ENCODE peak calls at places on chromosome 7, in ten cellular contexts. O is fibroblast of lung; G is OCI-LY7; U is CD8-positive, alpha-beta T cell; E is right atrium auricular region; Y is tibial artery; C is H9; Q is endothelial cell of umbilical vein; J is cardiac muscle cell; M is AG04450. A is an unnamed sample.

GRCh38 chr7:22696672-22697071 is 30.3 kb upstream of the IL6 start:
- DNase-seq in Y (no peak), J (no peak), O (peak), E (no peak), M (no peak), U (no peak), Q (peak), C (no peak), G (no peak), A (peak)

GRCh38 chr7:116257156-116257555 is 46.8 kb downstream of the TES start:
- DNase-seq in G (no peak), J (no peak), O (no peak), C (no peak), Q (no peak), U (no peak), Y (no peak), M (no peak), E (no peak), A (no peak)

GRCh38 chr7:67359900-67360299 is 363.3 kb downstream of the TYW1 start:
- DNase-seq in U (no peak), Y (no peak), E (no peak), Q (no peak), M (no peak), C (no peak), G (no peak), O (no peak), J (no peak), A (no peak)

GRCh38 chr7:116652793-116653192 is 19.2 kb upstream of the MET start:
- DNase-seq in G (no peak), J (no peak), M (no peak), O (no peak), C (no peak), U (no peak), Y (no peak), Q (no peak), E (no peak), A (peak)

GRCh38 chr7:18521945-18522566 is 26.5 kb downstream of the HDAC9 start:
- DNase-seq in Q (no peak), J (no peak), O (no peak), E (no peak), C (no peak), G (peak), U (no peak), Y (no peak), M (no peak), A (no peak)

GRCh38 chr7:30755384-30756154 is 3.6 kb downstream of the INMT start:
- DNase-seq in Y (peak), O (peak), J (no peak), Q (no peak), U (no peak), G (no peak), M (no peak), C (no peak), E (peak), A (no peak)

GRCh38 chr7:105810556-105810955 is 65.8 kb downstream of the ATXN7L1 start:
- DNase-seq in Q (no peak), U (no peak), E (no peak), C (no peak), M (no peak), J (no peak), O (no peak), G (no peak), Y (no peak), A (no peak)

GRCh38 chr7:46058424-46058823 is 137.4 kb upstream of the IGFBP3 start:
- DNase-seq in U (no peak), M (no peak), O (peak), C (no peak), E (no peak), Q (no peak), J (no peak), Y (no peak), G (no peak), A (peak)

GRCh38 chr7:116859323-116859722 is 3.1 kb upstream of the CAPZA2 start:
- DNase-seq in G (no peak), Y (no peak), O (peak), C (no peak), Q (peak), U (no peak), J (no peak), E (no peak), M (peak), A (peak)

GRCh38 chr7:137146012-137146455 is 197.5 kb downstream of the PTN start:
- DNase-seq in Y (no peak), U (no peak), Q (no peak), J (no peak), C (no peak), M (peak), G (no peak), E (no peak), O (peak), A (no peak)

GRCh38 chr7:140060243-140060630 is 2.5 kb downstream of the PARP12 start:
- DNase-seq in J (no peak), C (no peak), E (no peak), M (no peak), G (no peak), Y (no peak), O (no peak), Q (peak), U (no peak), A (no peak)

GRCh38 chr7:119167431-119167830 is 942.9 kb downstream of the ANKRD7 start:
- DNase-seq in M (no peak), G (peak), J (no peak), O (no peak), E (no peak), C (no peak), Y (no peak), U (no peak), Q (no peak), A (no peak)

GRCh38 chr7:40826419-40827216 is 691.8 kb downstream of the SUGCT start:
- DNase-seq in G (no peak), O (no peak), C (no peak), Q (no peak), E (no peak), M (peak), U (no peak), J (no peak), Y (no peak), A (no peak)

GRCh38 chr7:115249080-115249479 is 327.2 kb downstream of the MDFIC start:
- DNase-seq in O (peak), U (no peak), M (peak), J (no peak), E (no peak), C (no peak), Y (no peak), G (no peak), Q (peak), A (peak)

GRCh38 chr7:16402084-16402483 is 19.3 kb downstream of the CRPPA start:
- DNase-seq in E (no peak), C (no peak), Q (no peak), G (no peak), Y (no peak), U (no peak), O (peak), M (no peak), J (no peak), A (no peak)

GRCh38 chr7:106068986-106069385 is 43.1 kb downstream of the SYPL1 start:
- DNase-seq in U (no peak), G (no peak), E (no peak), Y (no peak), Q (no peak), O (no peak), C (no peak), M (no peak), J (no peak), A (peak)

GRCh38 chr7:20219446-20220292 is 2.5 kb upstream of the MACC1 start:
- DNase-seq in J (no peak), G (peak), Y (peak), C (peak), M (peak), E (peak), U (peak), O (peak), Q (peak), A (peak)

GRCh38 chr7:128829391-128830166 is 627 bp upstream of the FLNC start:
- DNase-seq in G (no peak), U (no peak), M (no peak), C (no peak), Y (peak), J (peak), O (peak), E (no peak), Q (peak), A (no peak)

GRCh38 chr7:157009170-157009777 is 1.2 kb downstream of the MNX1 start:
- DNase-seq in M (no peak), E (no peak), Q (no peak), C (no peak), Y (peak), G (no peak), U (no peak), O (no peak), J (no peak), A (no peak)

GRCh38 chr7:127677433-127678230 is 25.6 kb downstream of the SND1 start:
- DNase-seq in E (no peak), Y (no peak), G (no peak), M (no peak), O (no peak), Q (no peak), U (no peak), C (no peak), J (no peak), A (no peak)

GRCh38 chr7:80699656-80700318 is 61.3 kb downstream of the CD36 start:
- DNase-seq in U (no peak), G (no peak), Q (peak), M (no peak), O (peak), Y (no peak), J (no peak), C (no peak), E (no peak), A (no peak)

GRCh38 chr7:149205690-149206381 is 10.5 kb downstream of the ZNF282 start:
- DNase-seq in U (no peak), G (no peak), C (no peak), Y (no peak), O (no peak), J (no peak), Q (no peak), E (no peak), M (no peak), A (no peak)

GRCh38 chr7:90973146-90973545 is 291.1 kb upstream of the FZD1 start:
- DNase-seq in G (no peak), J (no peak), O (peak), C (no peak), U (no peak), E (no peak), Q (no peak), M (no peak), Y (no peak), A (no peak)

GRCh38 chr7:65731562-65732035 is 141.3 kb upstream of the VKORC1L1 start:
- DNase-seq in O (peak), J (peak), E (no peak), M (no peak), G (no peak), C (peak), Y (no peak), Q (peak), U (no peak), A (no peak)

GRCh38 chr7:48085942-48086341 is 3.1 kb upstream of the UPP1 start:
- DNase-seq in Y (no peak), O (no peak), J (no peak), U (no peak), G (no peak), C (no peak), M (no peak), E (no peak), Q (no peak), A (no peak)

GRCh38 chr7:132199626-132200025 is 376.6 kb downstream of the PLXNA4 start:
- DNase-seq in Q (no peak), C (no peak), O (no peak), E (no peak), J (no peak), G (no peak), U (no peak), M (no peak), Y (no peak), A (no peak)

GRCh38 chr7:52355059-52355458 is 680.4 kb upstream of the POM121L12 start:
- DNase-seq in C (peak), Y (no peak), O (no peak), U (no peak), M (no peak), J (peak), E (no peak), Q (peak), G (no peak), A (no peak)

GRCh38 chr7:130927564-130927963 is 193.6 kb upstream of the KLF14 start:
- DNase-seq in M (no peak), E (no peak), J (no peak), O (no peak), U (no peak), C (no peak), Q (no peak), G (no peak), Y (no peak), A (no peak)
- H3K27ac ChIP-seq in M (no peak), E (peak), J (no peak), O (no peak), U (no peak), C (no peak), Q (no peak), G (no peak), Y (no peak), A (peak)

GRCh38 chr7:73984481-73985205 is 43.3 kb upstream of the ELN start:
- DNase-seq in J (no peak), Y (no peak), C (no peak), M (no peak), U (no peak), Q (no peak), O (no peak), E (peak), G (no peak), A (no peak)
- H3K27ac ChIP-seq in J (no peak), Y (peak), C (no peak), M (no peak), U (no peak), Q (no peak), O (no peak), E (peak), G (no peak), A (no peak)

DNA sequence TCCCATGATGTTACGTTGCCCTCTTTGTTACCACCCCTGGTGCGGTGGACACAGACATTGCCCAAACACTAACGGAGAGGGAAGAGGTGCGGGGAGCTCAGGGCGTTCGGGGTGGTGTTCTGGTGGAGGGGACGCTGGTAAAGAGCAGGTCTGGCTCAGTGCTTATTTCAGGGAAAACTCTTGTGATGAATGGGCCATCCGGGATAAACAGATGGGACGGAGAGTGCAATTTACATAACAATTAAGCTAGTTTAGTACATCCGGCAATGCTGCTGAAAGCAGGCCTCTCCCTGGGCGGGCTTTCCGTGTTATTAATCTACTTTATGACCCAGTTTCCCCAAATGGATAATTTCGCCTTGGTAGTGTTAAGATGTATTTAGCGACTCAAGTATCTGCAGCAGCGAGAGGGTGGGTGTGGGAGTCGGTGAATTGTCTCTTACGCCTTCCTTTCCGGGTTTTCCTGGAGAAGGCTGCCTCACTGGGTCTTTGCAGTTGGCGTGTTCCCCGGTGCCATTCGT is 25.1 kb downstream of the FOXK1 start:
- DNase-seq in U (no peak), M (no peak), Y (no peak), J (no peak), C (peak), E (no peak), Q (peak), O (no peak), G (no peak), A (no peak)
- H3K27ac ChIP-seq in U (no peak), M (no peak), Y (no peak), J (no peak), C (peak), E (peak), Q (peak), O (no peak), G (no peak), A (no peak)

GRCh38 chr7:152177696-152178404 is 152.4 kb downstream of the GALNT11 start:
- DNase-seq in G (no peak), J (no peak), M (no peak), E (no peak), C (no peak), O (no peak), Q (peak), Y (no peak), U (no peak), A (no peak)
- H3K27ac ChIP-seq in G (no peak), J (no peak), M (no peak), E (no peak), C (no peak), O (no peak), Q (no peak), Y (no peak), U (no peak), A (no peak)

DNA sequence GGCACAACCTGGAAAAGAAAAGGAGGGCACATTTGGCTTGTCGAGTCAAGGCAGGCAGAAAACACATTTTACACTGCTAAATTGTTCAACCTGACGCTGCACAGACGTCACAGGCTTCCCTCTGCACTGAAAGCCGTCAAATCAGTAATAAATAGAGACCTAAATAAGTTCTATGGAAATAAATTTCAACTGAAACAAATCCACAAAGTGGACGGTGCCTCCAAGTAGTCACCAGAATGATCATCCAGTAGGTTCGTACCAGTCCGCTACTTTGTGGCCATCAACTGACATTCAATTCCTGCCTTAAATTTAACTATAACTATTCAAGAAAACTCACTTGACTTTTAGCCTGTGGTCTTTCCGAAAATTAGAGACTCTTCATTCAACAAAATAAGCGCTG is 49.0 kb downstream of the NPVF start:
- DNase-seq in C (no peak), O (peak), M (no peak), G (no peak), U (no peak), J (peak), E (no peak), Y (no peak), Q (no peak), A (no peak)
- H3K27ac ChIP-seq in C (no peak), O (no peak), M (no peak), G (peak), U (peak), J (peak), E (peak), Y (peak), Q (no peak), A (no peak)

GRCh38 chr7:73827568-73828106 is 3.2 kb upstream of the CLDN4 start:
- DNase-seq in J (peak), G (no peak), U (no peak), Q (peak), O (no peak), E (no peak), M (no peak), Y (no peak), C (peak), A (no peak)
- H3K27ac ChIP-seq in J (no peak), G (no peak), U (no peak), Q (no peak), O (no peak), E (no peak), M (no peak), Y (no peak), C (peak), A (peak)